ENCODE peak calls at places on chromosomes 13 and 19, in five cellular contexts. A, G, I, N and E are unnamed samples.

GRCh38 chr19:8071912-8072311 is 19.4 kb downstream of the CCL25 start:
- DNase-seq in N (no peak), A (no peak), G (no peak), I (no peak), E (no peak)

GRCh38 chr13:94612050-94612449 is 10.4 kb downstream of the GPR180 start:
- DNase-seq in G (no peak), A (no peak), N (no peak), I (no peak), E (no peak)

GRCh38 chr13:94239135-94239534 is 240.3 kb downstream of the DCT start:
- DNase-seq in G (peak; percentile 87), I (no peak), A (no peak), N (peak; percentile 62), E (no peak)

GRCh38 chr19:1206063-1206732 is 620 bp downstream of the STK11 start:
- DNase-seq in G (no peak), N (no peak), I (no peak), A (no peak), E (no peak)

GRCh38 chr19:47479701-47480503 is 4.1 kb downstream of the KPTN start:
- DNase-seq in A (no peak), G (no peak), N (peak; percentile 16), I (peak; percentile 97), E (no peak)

GRCh38 chr19:55677572-55678028 is 2.6 kb downstream of the EPN1 start:
- DNase-seq in I (peak; percentile 31), A (no peak), G (no peak), N (no peak), E (no peak)

GRCh38 chr13:63605962-63606361 is 2190.3 kb upstream of the PCDH20 start:
- DNase-seq in G (peak; percentile 55), I (no peak), N (no peak), A (no peak), E (no peak)

GRCh38 chr19:15297416-15298224 is 34.7 kb downstream of the BRD4 start:
- DNase-seq in A (no peak), G (peak; percentile 83), N (peak; percentile 69), I (no peak), E (no peak)

GRCh38 chr19:823565-824121 is 1.9 kb upstream of the PLPPR3 start:
- DNase-seq in N (peak; percentile 44), A (no peak), G (no peak), I (peak; percentile 65), E (no peak)

GRCh38 chr19:44955500-44956439 is 590 bp downstream of the CLPTM1 start:
- DNase-seq in A (peak; percentile 65), N (peak; percentile 11), G (no peak), I (no peak), E (no peak)

GRCh38 chr19:982567-983170 is 1.5 kb upstream of the WDR18 start:
- DNase-seq in N (peak; percentile 59), I (peak; percentile 89), G (peak; percentile 31), A (peak; percentile 87), E (peak; percentile 79)

GRCh38 chr19:32397736-32398135 is 7.8 kb upstream of the DPY19L3 start:
- DNase-seq in A (no peak), I (no peak), N (peak; percentile 62), G (peak; percentile 88), E (peak; percentile 16)

GRCh38 chr13:27024781-27025492 is 146.7 kb downstream of the USP12 start:
- DNase-seq in G (no peak), N (no peak), I (no peak), A (no peak), E (no peak)

GRCh38 chr13:43359536-43359935 is 336.1 kb downstream of the DNAJC15 start:
- DNase-seq in G (no peak), I (no peak), N (no peak), A (no peak), E (no peak)

GRCh38 chr13:66926200-66926850 is 303.8 kb downstream of the PCDH9 start:
- DNase-seq in N (no peak), I (no peak), G (no peak), A (no peak), E (no peak)

GRCh38 chr13:74919914-74920313 is 562.1 kb downstream of the TBC1D4 start:
- DNase-seq in I (no peak), G (no peak), N (no peak), A (no peak), E (no peak)

GRCh38 chr13:105678072-105678471 is 857.4 kb downstream of the EFNB2 start:
- DNase-seq in N (no peak), I (no peak), A (no peak), G (no peak), E (no peak)

GRCh38 chr19:2507109-2507508 is 31.2 kb downstream of the GADD45B start:
- DNase-seq in G (peak; percentile 89), A (peak; percentile 46), N (peak; percentile 90), I (no peak), E (peak; percentile 55)

GRCh38 chr13:84821261-84821660 is 939.0 kb upstream of the SLITRK1 start:
- DNase-seq in A (no peak), G (no peak), I (no peak), N (no peak), E (no peak)

GRCh38 chr13:29758591-29759114 is 91.8 kb downstream of the UBL3 start:
- DNase-seq in G (no peak), I (no peak), A (no peak), N (peak; percentile 18), E (peak; percentile 73)

GRCh38 chr13:100387416-100387815 is 201.2 kb downstream of the GGACT start:
- DNase-seq in N (no peak), G (no peak), I (no peak), A (no peak), E (no peak)

GRCh38 chr19:44111910-44112463 is 1.2 kb upstream of the ZNF225 start:
- DNase-seq in G (peak; percentile 92), N (peak; percentile 97), A (no peak), I (no peak), E (no peak)

GRCh38 chr19:38908854-38909253 is 3.1 kb downstream of the CCER2 start:
- DNase-seq in A (no peak), N (no peak), I (no peak), G (no peak), E (no peak)

GRCh38 chr19:13887039-13887438 is 10.1 kb downstream of the NANOS3 start:
- DNase-seq in N (no peak), G (no peak), A (no peak), I (no peak), E (no peak)

GRCh38 chr19:47045867-47046470 is 2.5 kb downstream of the TMEM160 start:
- DNase-seq in I (no peak), A (no peak), G (no peak), N (no peak), E (no peak)

GRCh38 chr13:106513608-106514007 is 21.9 kb downstream of the EFNB2 start:
- DNase-seq in N (no peak), A (no peak), I (no peak), G (no peak), E (no peak)

GRCh38 chr19:54154603-54155345 is 4.7 kb downstream of the LENG1 start:
- DNase-seq in A (no peak), I (no peak), N (no peak), G (no peak), E (no peak)

GRCh38 chr13:97879646-97880297 is 73.7 kb upstream of the IPO5 start:
- DNase-seq in I (no peak), G (peak; percentile 91), A (no peak), N (peak; percentile 77), E (peak; percentile 35)

GRCh38 chr13:114108894-114109293 is 23.5 kb downstream of the RASA3 start:
- DNase-seq in A (no peak), I (no peak), G (no peak), N (no peak), E (no peak)

GRCh38 chr13:26529441-26529840 is 28.0 kb upstream of the WASF3 start:
- DNase-seq in G (peak; percentile 74), I (peak; percentile 13), N (peak; percentile 63), A (peak; percentile 74), E (peak; percentile 39)

GRCh38 chr19:36152061-36152885 is at the start of gene COX7A1:
- DNase-seq in N (no peak), G (no peak), I (peak; percentile 26), A (no peak), E (no peak)

GRCh38 chr19:28169168-28169862 is 1043.6 kb downstream of the UQCRFS1 start:
- DNase-seq in N (no peak), A (no peak), I (no peak), G (no peak), E (no peak)

GRCh38 chr19:45348367-45349125 is 8.0 kb downstream of the KLC3 start:
- DNase-seq in N (no peak), I (no peak), A (no peak), G (no peak), E (no peak)

GRCh38 chr19:18798384-18799352 is 7.6 kb upstream of the COMP start:
- DNase-seq in N (no peak), I (no peak), A (no peak), G (no peak), E (peak; percentile 31)

GRCh38 chr13:33284016-33284415 is 1.5 kb downstream of the STARD13 start:
- DNase-seq in G (peak; percentile 65), I (no peak), N (no peak), A (no peak), E (no peak)

DNA sequence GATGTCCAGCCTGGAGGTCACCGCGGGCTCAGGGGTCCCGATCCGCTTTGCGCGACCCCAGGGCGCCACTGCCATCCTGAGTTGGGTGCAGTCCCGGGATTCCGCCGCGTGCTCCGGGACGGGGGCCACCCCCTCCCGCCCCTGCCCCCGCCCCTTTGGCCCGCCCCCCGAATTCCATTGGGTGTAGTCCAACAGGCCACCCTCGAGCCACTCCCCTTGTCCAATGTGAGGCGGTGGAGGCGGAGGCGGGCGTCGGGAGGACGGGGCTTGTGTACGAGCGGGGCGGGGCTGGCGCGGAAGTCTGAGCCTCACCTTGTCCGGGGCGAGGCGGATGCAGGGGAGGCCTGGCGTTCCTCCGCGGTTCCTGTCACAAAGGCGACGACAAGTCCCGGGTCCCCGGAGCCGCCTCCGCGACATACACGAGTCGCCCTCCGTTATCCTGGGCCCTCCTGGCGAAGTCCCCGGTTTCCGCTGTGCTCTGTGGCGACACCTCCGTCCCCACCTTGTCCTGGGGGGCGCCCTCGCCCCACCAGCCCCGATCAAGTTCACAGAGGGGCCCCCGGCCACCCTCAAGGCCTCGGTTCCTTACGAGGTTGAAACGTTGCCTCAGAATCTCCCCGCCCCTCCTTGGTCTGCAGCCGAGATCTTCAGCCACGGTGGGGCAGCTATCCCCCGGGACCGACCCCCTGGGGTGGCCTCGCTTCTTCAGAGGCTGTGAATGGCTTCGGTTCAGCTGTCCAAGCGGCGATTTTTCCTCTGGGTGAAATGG is 1.2 kb downstream of the LDLR start:
- DNase-seq in I (peak; percentile 90), A (peak; percentile 98), G (peak; percentile 92), N (peak; percentile 94), E (peak; percentile 93)
- H2AFZ ChIP-seq in I (no peak overlapping the region), A (no peak overlapping the region), G (peak overlapping the region; percentile 85), N (no peak overlapping the region), E (no peak overlapping the region)

GRCh38 chr19:40365613-40366401 is 17.3 kb downstream of the PLD3 start:
- DNase-seq in I (peak; percentile 98), N (peak; percentile 86), A (peak; percentile 81), G (peak; percentile 71), E (no peak)
- H2AFZ ChIP-seq in I (peak overlapping the region; percentile 96), N (no peak overlapping the region), A (peak overlapping the region; percentile 3), G (peak overlapping the region; percentile 90), E (no peak overlapping the region)

GRCh38 chr13:109494955-109495354 is 291.4 kb downstream of the IRS2 start:
- DNase-seq in N (peak; percentile 58), A (no peak), G (peak; percentile 52), I (no peak), E (no peak)
- H2AFZ ChIP-seq in N (no peak overlapping the region), A (no peak overlapping the region), G (peak overlapping the region; percentile 14), I (no peak overlapping the region), E (no peak overlapping the region)

DNA sequence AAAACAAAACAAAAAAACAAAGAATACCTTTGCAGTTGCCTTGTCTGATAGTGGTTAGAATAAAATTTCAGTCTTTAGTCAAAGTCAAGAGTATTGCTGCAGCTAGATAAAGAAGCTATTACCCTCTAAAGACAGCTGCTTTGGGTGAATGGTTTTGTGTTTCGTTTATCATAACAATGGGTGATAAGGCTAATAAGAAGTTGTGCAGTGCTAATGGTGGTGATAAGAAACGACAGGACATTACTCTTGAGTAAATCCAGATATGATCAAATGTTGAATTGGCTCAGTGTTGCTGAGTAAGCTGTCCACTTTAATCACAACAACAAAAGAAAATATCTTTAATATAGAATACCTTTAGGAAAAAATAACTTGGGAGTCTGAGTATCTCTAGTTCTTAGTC is 1825.3 kb downstream of the SLITRK5 start:
- DNase-seq in A (no peak), I (no peak), N (no peak), G (no peak), E (no peak)
- H2AFZ ChIP-seq in A (no peak overlapping the region), I (no peak overlapping the region), N (no peak overlapping the region), G (no peak overlapping the region), E (peak overlapping the region; percentile 55)